ENCODE peak calls at places on chromosomes 11 and 22, in nine cellular contexts. G is esophagus squamous epithelium, E is bronchial epithelial cell, S is breast epithelium, U is A549, F is psoas muscle, D is upper lobe of right lung, Q is epithelial cell of esophagus, M is heart right ventricle. A is an unnamed sample.

GRCh38 chr11:100776212-100776896 is 89.3 kb downstream of the ARHGAP42 start:
- DNase-seq in G (no peak), E (peak; percentile 97), S (no peak), U (peak; percentile 69), F (no peak), D (no peak), Q (peak; percentile 88), M (no peak), A (no peak)

GRCh38 chr22:32764330-32765116 is 37.0 kb upstream of the TIMP3 start:
- DNase-seq in G (no peak), E (peak; percentile 87), S (peak; percentile 50), U (no peak), F (peak; percentile 84), D (no peak), Q (peak; percentile 86), M (peak; percentile 47), A (peak; percentile 46)

GRCh38 chr11:4677948-4678347 is 19.7 kb downstream of the OR51E2 start:
- DNase-seq in G (no peak), E (no peak), S (no peak), U (no peak), F (no peak), D (no peak), Q (no peak), M (no peak), A (no peak)

GRCh38 chr11:75743711-75744563 is 24.6 kb upstream of the DGAT2 start:
- DNase-seq in G (no peak), E (peak; percentile 57), S (no peak), U (no peak), F (no peak), D (no peak), Q (peak; percentile 43), M (no peak), A (no peak)

GRCh38 chr11:130712480-130712879 is 203.8 kb downstream of the SNX19 start:
- DNase-seq in G (no peak), E (no peak), S (no peak), U (no peak), F (no peak), D (no peak), Q (no peak), M (no peak), A (no peak)

GRCh38 chr22:29947410-29948387 is 64.7 kb downstream of the MTMR3 start:
- DNase-seq in G (no peak), E (peak; percentile 11), S (no peak), U (no peak), F (no peak), D (no peak), Q (no peak), M (no peak), A (no peak)

GRCh38 chr11:116062526-116063171 is 558.4 kb upstream of the CADM1 start:
- DNase-seq in G (no peak), E (no peak), S (peak; percentile 18), U (no peak), F (no peak), D (no peak), Q (no peak), M (no peak), A (no peak)

GRCh38 chr11:26867286-26867685 is 126.6 kb upstream of the FIBIN start:
- DNase-seq in G (no peak), E (peak; percentile 69), S (no peak), U (no peak), F (no peak), D (no peak), Q (peak; percentile 53), M (no peak), A (no peak)

GRCh38 chr11:61947486-61948210 is 2.5 kb upstream of the BEST1 start:
- DNase-seq in G (no peak), E (peak; percentile 62), S (peak; percentile 86), U (peak; percentile 89), F (peak; percentile 92), D (peak; percentile 82), Q (peak; percentile 77), M (peak; percentile 89), A (peak; percentile 90)

GRCh38 chr11:61948505-61948904 is 1.6 kb upstream of the BEST1 start:
- DNase-seq in G (no peak), E (no peak), S (no peak), U (no peak), F (no peak), D (no peak), Q (no peak), M (no peak), A (no peak)

GRCh38 chr11:61949169-61950034 is 749 bp upstream of the BEST1 start:
- DNase-seq in G (no peak), E (peak; percentile 70), S (peak; percentile 66), U (peak; percentile 51), F (peak; percentile 83), D (peak; percentile 81), Q (peak; percentile 74), M (peak; percentile 78), A (peak; percentile 59)

GRCh38 chr11:61951484-61952135 is 1.5 kb downstream of the BEST1 start:
- DNase-seq in G (no peak), E (no peak), S (no peak), U (no peak), F (no peak), D (no peak), Q (no peak), M (no peak), A (no peak)

DNA sequence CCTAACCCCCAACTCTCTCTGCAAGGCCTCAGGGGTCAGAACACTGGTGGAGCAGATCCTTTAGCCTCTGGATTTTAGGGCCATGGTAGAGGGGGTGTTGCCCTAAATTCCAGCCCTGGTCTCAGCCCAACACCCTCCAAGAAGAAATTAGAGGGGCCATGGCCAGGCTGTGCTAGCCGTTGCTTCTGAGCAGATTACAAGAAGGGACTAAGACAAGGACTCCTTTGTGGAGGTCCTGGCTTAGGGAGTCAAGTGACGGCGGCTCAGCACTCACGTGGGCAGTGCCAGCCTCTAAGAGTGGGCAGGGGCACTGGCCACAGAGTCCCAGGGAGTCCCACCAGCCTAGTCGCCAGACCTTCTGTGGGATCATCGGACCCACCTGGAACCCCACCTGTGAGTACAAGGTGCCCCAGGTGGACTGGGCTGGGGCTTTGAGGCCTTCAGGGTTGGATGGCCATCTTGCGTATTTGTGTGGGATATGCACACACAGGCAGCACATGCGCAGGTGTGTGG is at the start of gene BEST1:
- DNase-seq in G (no peak), E (no peak), S (no peak), U (no peak), F (no peak), D (no peak), Q (no peak), M (no peak), A (no peak)
- H3K4me3 ChIP-seq in G (no peak within 1 kb of the TSS), E (no peak within 1 kb of the TSS), S (no peak within 1 kb of the TSS), U (no peak within 1 kb of the TSS), F (no peak within 1 kb of the TSS), D (no peak within 1 kb of the TSS), Q (no peak within 1 kb of the TSS), M (no peak within 1 kb of the TSS), A (no peak within 1 kb of the TSS)

GRCh38 chr22:27602390-27602789 is 199.2 kb downstream of the MN1 start:
- DNase-seq in G (no peak), E (no peak), S (no peak), U (no peak), F (no peak), D (no peak), Q (no peak), M (no peak), A (no peak)

GRCh38 chr22:27603823-27604190 is 197.7 kb downstream of the MN1 start:
- DNase-seq in G (no peak), E (no peak), S (no peak), U (no peak), F (no peak), D (no peak), Q (no peak), M (no peak), A (no peak)

GRCh38 chr22:27601195-27601594 is 200.4 kb downstream of the MN1 start:
- DNase-seq in G (no peak), E (no peak), S (no peak), U (no peak), F (no peak), D (no peak), Q (no peak), M (no peak), A (no peak)

GRCh38 chr22:27605390-27605789 is 196.2 kb downstream of the MN1 start:
- DNase-seq in G (no peak), E (no peak), S (no peak), U (no peak), F (no peak), D (no peak), Q (no peak), M (no peak), A (no peak)

GRCh38 chr22:27603111-27603822 is 198.3 kb downstream of the MN1 start:
- DNase-seq in G (no peak), E (no peak), S (no peak), U (no peak), F (no peak), D (no peak), Q (no peak), M (no peak), A (no peak)
- TF ChIP-seq CTCF in G (no peak), E (no peak), S (no peak), U (no peak), F (no peak), D (no peak), Q (no peak), M (no peak), A (no peak)

GRCh38 chr11:64852804-64853520 is 8.5 kb upstream of the CDC42BPG start:
- DNase-seq in G (no peak), E (no peak), S (no peak), U (no peak), F (no peak), D (no peak), Q (no peak), M (no peak), A (no peak)

GRCh38 chr11:64853709-64854108 is 9.3 kb upstream of the CDC42BPG start:
- DNase-seq in G (no peak), E (no peak), S (no peak), U (no peak), F (no peak), D (no peak), Q (no peak), M (no peak), A (no peak)

GRCh38 chr11:64854534-64855502 is 10.4 kb upstream of the CDC42BPG start:
- DNase-seq in G (no peak), E (peak; percentile 92), S (peak; percentile 68), U (peak; percentile 97), F (peak; percentile 95), D (peak; percentile 89), Q (peak; percentile 97), M (peak; percentile 83), A (peak; percentile 84)

GRCh38 chr11:64855596-64856304 is 11.3 kb upstream of the CDC42BPG start:
- DNase-seq in G (no peak), E (no peak), S (no peak), U (no peak), F (no peak), D (no peak), Q (no peak), M (no peak), A (no peak)

DNA sequence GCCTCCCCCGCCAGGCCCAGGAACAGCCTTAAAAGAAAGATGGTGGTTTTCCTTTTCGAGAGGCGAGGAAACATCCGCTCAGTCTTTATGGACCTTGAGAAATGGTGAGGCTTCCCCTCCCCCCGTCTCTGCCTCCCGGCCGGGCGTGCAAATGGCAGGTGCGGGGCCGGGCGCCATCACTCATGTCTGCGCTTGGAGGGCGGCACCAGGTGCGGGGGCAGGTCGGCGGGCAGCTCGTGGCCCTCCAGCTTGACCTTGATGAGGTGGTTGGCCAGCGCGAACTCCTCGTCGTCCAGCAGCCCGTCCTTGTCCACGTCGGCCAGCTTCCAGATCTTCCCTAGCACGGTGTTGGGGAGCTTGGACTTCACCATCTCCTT is 9.7 kb upstream of the CDC42BPG start:
- DNase-seq in G (no peak), E (no peak), S (no peak), U (no peak), F (no peak), D (no peak), Q (no peak), M (no peak), A (no peak)
- H3K4me3 ChIP-seq in G (no peak overlapping the region), E (no peak overlapping the region), S (no peak overlapping the region), U (no peak overlapping the region), F (peak overlapping the region; percentile 35), D (no peak overlapping the region), Q (no peak overlapping the region), M (peak overlapping the region; percentile 20), A (no peak overlapping the region)

DNA sequence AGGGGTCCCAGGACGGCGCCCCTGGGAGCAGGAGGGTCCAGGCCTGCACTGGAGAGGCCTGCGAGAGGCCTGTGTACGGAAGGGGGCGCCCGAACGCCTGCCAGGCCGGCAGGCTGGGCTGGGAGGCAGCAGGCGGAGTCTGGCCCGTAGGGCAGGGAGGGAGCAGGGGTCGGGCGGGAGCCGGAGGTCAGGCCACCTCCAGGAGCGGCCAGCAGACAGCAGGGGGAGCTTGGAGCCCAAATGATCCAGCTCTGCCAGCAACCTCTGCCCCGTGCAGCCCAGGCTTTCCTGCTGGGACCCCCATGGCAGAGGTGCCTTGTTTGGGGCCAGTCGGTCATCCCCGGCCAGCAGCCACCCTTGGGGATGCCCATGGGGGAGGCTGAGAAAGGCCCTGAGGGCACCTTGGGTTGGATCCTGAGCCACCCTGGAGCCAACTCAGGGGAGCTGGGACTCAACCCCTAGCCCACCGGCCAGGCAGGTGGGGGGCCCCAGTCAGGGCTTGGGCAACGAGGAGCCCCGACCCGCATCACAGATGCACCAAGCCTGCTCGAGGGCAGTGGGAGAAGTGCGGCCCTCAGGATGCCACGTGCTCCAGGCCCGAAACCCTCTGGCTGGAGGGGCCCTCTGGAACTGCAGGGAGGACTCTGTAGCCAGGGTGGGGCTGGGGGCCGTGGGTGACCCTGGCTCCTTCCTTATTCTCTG is 9.6 kb upstream of the SYT8 start:
- DNase-seq in G (no peak), E (no peak), S (no peak), U (peak; percentile 85), F (peak; percentile 66), D (peak; percentile 87), Q (no peak), M (no peak), A (no peak)
- TF ChIP-seq CTCF in G (peak; percentile 11), E (peak; percentile 71), S (no peak), U (peak; percentile 72), F (peak; percentile 28), D (peak; percentile 56), Q (no peak), M (peak; percentile 52), A (peak; percentile 27)

A was measured in HFF-Myc.